ENCODE peak calls at places on chromosomes 4 and X, in nine cellular contexts. B is ovary; S is SW480; R is keratinocyte; P is ELR; Q is midbrain; O is SK-MEL-5; G is stimulated activated CD4-positive, alpha-beta T cell treated with anti-CD3 and anti-CD28 coated beads, Interleukin-15, amount 100 ng/mL, for 1 hour; E is activated T-helper 1 cell treated with anti-CD3 and anti-CD28 coated beads, Interleukin-2, amount 50 U/mL, for 16 hours. T is an unnamed sample.

GRCh38 chr4:41122775-41123174 is 91.6 kb downstream of the APBB2 start:
- DNase-seq in B (no peak), S (no peak), R (no peak), P (no peak), Q (no peak), O (no peak), G (no peak), E (no peak), T (no peak)

GRCh38 chrX:139091086-139091485 is 379.6 kb upstream of the FGF13 start:
- DNase-seq in B (no peak), S (no peak), R (no peak), P (no peak), Q (no peak), O (no peak), G (no peak), E (no peak), T (no peak)

GRCh38 chrX:38275615-38276014 is 51.7 kb downstream of the RPGR start:
- DNase-seq in B (no peak), S (peak; percentile 6), R (peak; percentile 7), P (peak; percentile 88), Q (no peak), O (no peak), G (no peak), E (no peak), T (no peak)

GRCh38 chrX:68693481-68694410 is 46.3 kb downstream of the STARD8 start:
- DNase-seq in B (peak; percentile 72), S (no peak), R (no peak), P (peak; percentile 78), Q (peak; percentile 28), O (peak; percentile 1), G (no peak), E (no peak), T (no peak)

GRCh38 chr4:108991929-108992328 is 229.1 kb upstream of the ETNPPL start:
- DNase-seq in B (no peak), S (peak; percentile 29), R (no peak), P (peak; percentile 40), Q (no peak), O (no peak), G (no peak), E (no peak), T (no peak)

GRCh38 chr4:98287328-98287727 is 26.1 kb downstream of the RAP1GDS1 start:
- DNase-seq in B (no peak), S (no peak), R (no peak), P (no peak), Q (no peak), O (no peak), G (no peak), E (no peak), T (no peak)

GRCh38 chrX:57595381-57595811 is 3.6 kb downstream of the ZXDB start:
- DNase-seq in B (peak; percentile 36), S (peak; percentile 42), R (peak; percentile 41), P (peak; percentile 87), Q (no peak), O (no peak), G (no peak), E (no peak), T (peak; percentile 12)

GRCh38 chr4:94582517-94582916 is 130.8 kb downstream of the PDLIM5 start:
- DNase-seq in B (no peak), S (no peak), R (no peak), P (no peak), Q (no peak), O (no peak), G (no peak), E (no peak), T (no peak)

GRCh38 chrX:22652596-22652995 is 347.2 kb upstream of the DDX53 start:
- DNase-seq in B (no peak), S (peak; percentile 80), R (no peak), P (peak; percentile 18), Q (peak; percentile 0), O (peak; percentile 61), G (no peak), E (no peak), T (no peak)

GRCh38 chrX:81120270-81120935 is 81.3 kb downstream of the HMGN5 start:
- DNase-seq in B (no peak), S (peak; percentile 11), R (no peak), P (no peak), Q (no peak), O (no peak), G (no peak), E (no peak), T (no peak)

GRCh38 chr4:52914051-52914605 is 52.0 kb downstream of the RASL11B start:
- DNase-seq in B (peak; percentile 32), S (no peak), R (no peak), P (peak; percentile 43), Q (no peak), O (no peak), G (no peak), E (no peak), T (no peak)

GRCh38 chr4:127251423-127251822 is 381.3 kb upstream of the INTU start:
- DNase-seq in B (no peak), S (no peak), R (no peak), P (peak; percentile 63), Q (no peak), O (peak; percentile 10), G (no peak), E (no peak), T (no peak)

GRCh38 chrX:41164469-41164868 is 79.2 kb downstream of the USP9X start:
- DNase-seq in B (no peak), S (no peak), R (no peak), P (no peak), Q (no peak), O (no peak), G (no peak), E (no peak), T (no peak)

GRCh38 chr4:127995776-127996175 is 30.6 kb downstream of the ABHD18 start:
- DNase-seq in B (no peak), S (no peak), R (peak; percentile 19), P (peak; percentile 88), Q (no peak), O (no peak), G (no peak), E (no peak), T (no peak)

GRCh38 chr4:5990446-5991160 is 27.6 kb downstream of the C4orf50 start:
- DNase-seq in B (no peak), S (no peak), R (no peak), P (no peak), Q (no peak), O (no peak), G (no peak), E (no peak), T (no peak)

GRCh38 chrX:154508346-154508745 is 7.7 kb downstream of the FAM3A start:
- DNase-seq in B (no peak), S (no peak), R (no peak), P (no peak), Q (no peak), O (no peak), G (no peak), E (no peak), T (no peak)

GRCh38 chr4:172776203-172776896 is 392.3 kb upstream of the GALNT7 start:
- DNase-seq in B (no peak), S (no peak), R (no peak), P (no peak), Q (no peak), O (no peak), G (no peak), E (no peak), T (no peak)

GRCh38 chr4:99301376-99302164 is 10.8 kb upstream of the ADH1A start:
- DNase-seq in B (no peak), S (no peak), R (no peak), P (no peak), Q (no peak), O (no peak), G (no peak), E (no peak), T (no peak)

GRCh38 chr4:164440196-164440595 is 313.7 kb upstream of the SMIM31 start:
- DNase-seq in B (no peak), S (no peak), R (peak; percentile 86), P (peak; percentile 20), Q (no peak), O (no peak), G (no peak), E (no peak), T (no peak)

GRCh38 chrX:70613295-70613694 is 168.7 kb downstream of the DLG3 start:
- DNase-seq in B (no peak), S (no peak), R (no peak), P (peak; percentile 58), Q (no peak), O (no peak), G (no peak), E (no peak), T (no peak)

GRCh38 chr4:133866328-133866699 is 335.3 kb downstream of the PABPC4L start:
- DNase-seq in B (no peak), S (no peak), R (no peak), P (peak; percentile 5), Q (no peak), O (no peak), G (no peak), E (no peak), T (no peak)

T was measured in central memory CD4-positive, alpha-beta T cell.